ENCODE peak calls at places on chromosome 9, in five cellular contexts. Q is SK-N-SH; Y is transverse colon; I is epithelial cell of esophagus; X is CD4-positive, alpha-beta T cell. A is an unnamed sample.

GRCh38 chr9:91690540-91691249 is 259.3 kb downstream of the ROR2 start:
- DNase-seq in I (peak), Q (no peak), X (no peak), Y (no peak), A (no peak)

GRCh38 chr9:133762488-133763271 is 24.5 kb upstream of the SARDH start:
- DNase-seq in Q (no peak), I (no peak), X (no peak), Y (no peak), A (peak)

GRCh38 chr9:84331119-84331791 is 9.3 kb downstream of the SLC28A3 start:
- DNase-seq in X (no peak), Q (no peak), I (peak), Y (no peak), A (no peak)

GRCh38 chr9:37862530-37862929 is 41.4 kb downstream of the SLC25A51 start:
- DNase-seq in I (no peak), Y (no peak), Q (no peak), X (no peak), A (no peak)

GRCh38 chr9:89178162-89179120 is at the start of gene SHC3:
- DNase-seq in Q (peak), I (no peak), Y (no peak), X (no peak), A (peak)

GRCh38 chr9:86674475-86674874 is 272.8 kb downstream of the GAS1 start:
- DNase-seq in I (no peak), Q (no peak), X (no peak), Y (no peak), A (no peak)

GRCh38 chr9:9942764-9943424 is 669.9 kb downstream of the PTPRD start:
- DNase-seq in Q (peak), X (peak), I (peak), Y (peak), A (peak)

GRCh38 chr9:34171753-34172535 is 6.9 kb upstream of the UBAP1 start:
- DNase-seq in Q (no peak), X (peak), I (no peak), Y (peak), A (no peak)

GRCh38 chr9:22084336-22085035 is 75.4 kb upstream of the CDKN2B start:
- DNase-seq in X (no peak), I (peak), Y (no peak), Q (no peak), A (peak)